ENCODE peak calls at places on chromosomes 13 and 19, in four cellular contexts. M, G, E and L are unnamed samples. For H3K9me2, the result is how much of the 10 kb centered on the place peaks cover.

GRCh38 chr19:7658219-7658686 is 10.6 kb upstream of the RETN start:
- DNase-seq in M (no peak), G (no peak), E (no peak), L (peak)

GRCh38 chr13:109144693-109145437 is 515.5 kb downstream of the MYO16 start:
- DNase-seq in M (no peak), G (no peak), E (no peak), L (no peak)

GRCh38 chr19:39590265-39590664 is 12.1 kb upstream of the LGALS13 start:
- DNase-seq in M (no peak), G (no peak), E (no peak), L (peak)

GRCh38 chr19:52691215-52691610 is 43.6 kb downstream of the ZNF611 start:
- DNase-seq in M (no peak), G (no peak), E (no peak), L (no peak)

GRCh38 chr13:34591801-34592454 is 350.1 kb upstream of the NBEA start:
- DNase-seq in M (no peak), G (no peak), E (no peak), L (no peak)

GRCh38 chr13:65032825-65033224 is 2197.3 kb downstream of the PCDH9 start:
- DNase-seq in M (no peak), G (no peak), E (no peak), L (no peak)

GRCh38 chr13:25981060-25981459 is 70.8 kb downstream of the SHISA2 start:
- DNase-seq in M (no peak), G (no peak), E (no peak), L (no peak)

GRCh38 chr19:49570138-49570856 is 10.1 kb downstream of the NOSIP start:
- DNase-seq in M (peak), G (peak), E (peak), L (peak)

GRCh38 chr19:45121827-45122345 is 28.9 kb downstream of the PPP1R37 start:
- DNase-seq in M (no peak), G (no peak), E (no peak), L (no peak)

GRCh38 chr19:52237197-52237596 is 32.2 kb upstream of the ZNF766 start:
- DNase-seq in M (no peak), G (no peak), E (no peak), L (no peak)

GRCh38 chr13:110653851-110654250 is 38.5 kb downstream of the NAXD start:
- DNase-seq in M (no peak), G (no peak), E (no peak), L (no peak)

GRCh38 chr13:44906230-44906629 is 83.0 kb downstream of the NUFIP1 start:
- DNase-seq in M (no peak), G (no peak), E (no peak), L (no peak)

GRCh38 chr19:17703823-17704463 is 15.3 kb upstream of the MAP1S start:
- DNase-seq in M (peak), G (peak), E (peak), L (peak)

GRCh38 chr19:11064831-11065303 is 24.4 kb upstream of the LDLR start:
- DNase-seq in M (peak), G (no peak), E (no peak), L (no peak)

GRCh38 chr19:35194022-35194984 is 34.2 kb downstream of the FAM187B start:
- DNase-seq in M (no peak), G (no peak), E (no peak), L (no peak)

GRCh38 chr19:6278740-6279619 is 795 bp downstream of the MLLT1 start:
- DNase-seq in M (no peak), G (no peak), E (no peak), L (peak)

GRCh38 chr13:112143753-112144615 is 77.0 kb downstream of the SOX1 start:
- DNase-seq in M (peak), G (no peak), E (no peak), L (no peak)

GRCh38 chr19:54207908-54208783 is 7.5 kb downstream of the RPS9 start:
- DNase-seq in M (peak), G (no peak), E (no peak), L (peak)

GRCh38 chr13:96632536-96633320 is 361.5 kb downstream of the OXGR1 start:
- DNase-seq in M (no peak), G (no peak), E (no peak), L (no peak)

GRCh38 chr13:106176103-106176502 is 359.4 kb downstream of the EFNB2 start:
- DNase-seq in M (no peak), G (no peak), E (no peak), L (no peak)

GRCh38 chr19:53165691-53166091 is 6.8 kb upstream of the ZNF347 start:
- DNase-seq in M (no peak), G (no peak), E (no peak), L (no peak)

GRCh38 chr13:45231722-45232121 is 30.9 kb upstream of the KCTD4 start:
- DNase-seq in M (no peak), G (no peak), E (peak), L (no peak)

GRCh38 chr19:55654833-55655647 is at the start of gene U2AF2:
- DNase-seq in M (peak), G (peak), E (peak), L (peak)

GRCh38 chr19:45824041-45824471 is 8.9 kb upstream of the RSPH6A start:
- DNase-seq in M (no peak), G (no peak), E (no peak), L (no peak)

GRCh38 chr13:97367427-97367826 is 66.5 kb upstream of the RAP2A start:
- DNase-seq in M (no peak), G (no peak), E (no peak), L (no peak)

GRCh38 chr19:41997121-41997850 is 3.3 kb upstream of the ATP1A3 start:
- DNase-seq in M (peak), G (no peak), E (peak), L (peak)

GRCh38 chr19:30287259-30287658 is 84.9 kb upstream of the ZNF536 start:
- DNase-seq in M (no peak), G (no peak), E (no peak), L (no peak)

GRCh38 chr19:15869109-15869555 is 28.7 kb downstream of the CYP4F2 start:
- DNase-seq in M (peak), G (peak), E (peak), L (peak)

GRCh38 chr19:28176193-28176592 is 1036.8 kb downstream of the UQCRFS1 start:
- DNase-seq in M (no peak), G (no peak), E (no peak), L (no peak)

GRCh38 chr13:71864094-71864980 is 2.7 kb downstream of the DACH1 start:
- DNase-seq in M (no peak), G (no peak), E (peak), L (no peak)

GRCh38 chr19:16332991-16333624 is 8.5 kb downstream of the KLF2 start:
- DNase-seq in M (no peak), G (no peak), E (no peak), L (no peak)

GRCh38 chr13:113765241-113765910 is 6.3 kb downstream of the TMEM255B start:
- DNase-seq in M (no peak), G (no peak), E (no peak), L (no peak)

GRCh38 chr19:31413353-31413752 is 64.1 kb upstream of the TSHZ3 start:
- DNase-seq in M (no peak), G (no peak), E (no peak), L (no peak)

GRCh38 chr19:31402931-31403330 is 53.7 kb upstream of the TSHZ3 start:
- DNase-seq in M (no peak), G (no peak), E (no peak), L (no peak)

GRCh38 chr19:31406106-31406505 is 56.9 kb upstream of the TSHZ3 start:
- DNase-seq in M (no peak), G (no peak), E (no peak), L (no peak)

DNA sequence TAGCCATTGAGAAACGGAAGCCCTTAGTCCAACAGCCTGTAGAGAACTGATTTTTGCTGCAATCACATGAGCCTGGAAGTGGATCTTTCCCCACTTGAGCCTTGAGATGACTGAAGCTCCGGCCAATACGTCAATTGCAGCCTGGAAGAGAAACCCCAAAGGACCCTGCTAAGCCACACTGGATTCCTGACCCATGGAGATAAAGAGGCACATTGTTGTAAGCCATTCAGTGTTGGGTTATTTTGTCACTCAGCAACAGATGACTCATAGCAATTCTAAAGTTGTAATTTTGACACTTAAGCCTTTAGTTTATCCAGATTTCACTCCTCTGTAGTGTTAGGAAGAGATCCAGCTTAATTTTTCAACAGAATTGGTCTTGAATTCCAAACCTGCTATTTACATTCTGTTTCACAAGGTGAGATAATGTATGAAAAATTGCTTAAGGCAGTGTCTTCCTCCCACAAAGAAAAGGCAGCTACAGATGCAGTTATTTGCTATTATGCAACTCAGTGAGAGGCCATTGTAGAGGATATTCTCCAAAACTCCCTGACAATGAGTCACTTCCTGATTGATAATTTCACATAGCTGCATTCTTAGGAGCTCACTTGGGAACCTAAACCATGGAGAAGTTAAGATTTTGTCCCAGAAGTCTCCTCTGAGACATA is 59.4 kb upstream of the TSHZ3 start:
- DNase-seq in M (peak), G (no peak), E (no peak), L (no peak)
- H3K9me2 ChIP-seq in M (under half), G (under half), E (under half), L (under half)

DNA sequence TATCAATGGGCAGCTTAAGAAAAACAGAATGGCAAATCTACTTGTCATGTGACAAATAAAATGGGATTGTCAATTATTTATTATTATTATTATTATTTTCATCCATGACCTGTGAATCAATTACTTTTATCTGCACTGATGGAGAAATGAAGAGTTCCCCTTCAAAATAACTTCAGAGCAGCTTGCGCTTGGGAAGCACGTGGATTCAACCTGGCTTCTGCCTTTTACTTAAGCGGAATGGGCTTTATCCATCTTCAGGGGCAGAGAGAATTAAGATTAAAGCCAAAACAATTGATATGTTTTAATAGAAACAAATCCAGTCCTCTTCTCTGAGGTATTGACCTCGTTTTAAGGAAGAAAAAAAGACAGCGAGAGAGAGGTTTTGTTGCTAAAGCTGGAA is 913 bp downstream of the SACS start:
- DNase-seq in M (no peak), G (no peak), E (no peak), L (no peak)
- H3K9ac ChIP-seq in M (no peak), G (no peak), E (peak), L (no peak)

DNA sequence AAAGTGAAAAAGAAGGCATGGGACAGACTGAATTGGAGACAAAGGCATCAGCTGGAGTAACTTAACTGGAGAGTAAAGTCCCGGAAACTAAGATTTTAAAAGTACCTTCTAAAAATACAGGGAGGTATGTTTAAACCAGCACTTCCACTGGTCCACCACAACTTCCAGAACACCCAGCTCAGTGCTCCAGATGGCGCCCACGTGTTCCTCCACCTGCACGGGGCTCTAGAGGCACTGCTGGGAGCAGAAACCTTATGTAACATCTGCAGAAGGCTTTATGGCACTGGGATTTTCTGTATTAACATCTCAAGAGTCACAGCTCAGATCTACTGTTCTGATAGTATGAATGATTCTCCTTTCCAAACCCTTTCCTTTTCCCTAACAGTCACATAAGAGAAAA is 252.1 kb downstream of the DCLK1 start:
- DNase-seq in M (no peak), G (no peak), E (no peak), L (no peak)
- H3K9me2 ChIP-seq in M (under half), G (under half), E (under half), L (under half)

DNA sequence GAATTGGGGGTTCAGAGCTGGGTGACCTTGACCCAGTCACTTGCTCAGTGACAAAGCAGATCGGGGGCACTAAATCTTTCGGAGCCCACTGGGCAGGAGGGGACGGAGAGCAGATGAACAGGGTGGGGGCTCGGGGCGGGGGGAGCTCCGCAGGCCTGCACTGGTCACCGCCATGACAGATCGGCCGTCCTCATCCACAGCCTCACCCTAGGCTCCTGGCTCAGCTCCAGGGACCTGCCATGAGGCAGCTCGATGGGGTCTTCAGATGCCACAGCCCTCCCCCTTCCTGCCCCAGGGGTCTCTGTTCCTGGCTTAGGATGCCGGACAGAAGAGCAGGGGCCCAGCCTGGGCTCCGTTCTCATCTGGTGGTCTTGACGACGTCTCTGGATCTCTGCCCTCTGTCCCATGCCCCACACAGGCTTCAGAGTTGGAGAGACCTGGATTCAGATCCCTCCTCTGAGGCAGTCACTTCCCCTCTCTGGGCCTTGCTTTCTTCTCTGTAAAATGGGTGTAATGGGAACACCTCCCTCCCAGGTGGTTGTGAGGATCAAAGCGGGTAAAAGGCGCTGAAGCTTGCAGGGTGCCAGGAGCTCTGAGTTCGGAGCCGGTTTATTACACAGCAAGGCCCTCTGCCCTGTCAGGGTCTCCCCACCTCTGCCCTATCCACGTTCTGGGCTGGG is 3.0 kb downstream of the KDM4B start:
- DNase-seq in M (no peak), G (no peak), E (peak), L (no peak)
- H3K9ac ChIP-seq in M (no peak), G (peak), E (no peak), L (no peak)